ENCODE peak calls at places on chromosomes 4 and X, in ten cellular contexts. C is cardiac muscle cell; O is hepatocyte; N is testis; U is left ventricle myocardium inferior; A is Peyer's patch; E is H9; D is CD4-positive, CD25-positive, alpha-beta regulatory T cell; J is PC-3; I is mesenchymal stem cell. H is an unnamed sample.
A peak's percentile ranks its signal among the peaks of the same experiment; 100 is the strongest.

GRCh38 chr4:153643406-153644016 is 40.6 kb upstream of the TLR2 start:
- DNase-seq in I (peak; percentile 47), U (no peak), J (peak; percentile 60), C (peak; percentile 51), N (no peak), A (no peak), O (peak; percentile 26), E (no peak), D (no peak), H (no peak)

GRCh38 chr4:74109116-74109791 is 10.3 kb upstream of the CXCL2 start:
- DNase-seq in O (peak; percentile 70), D (no peak), C (peak; percentile 97), J (peak; percentile 99), E (peak; percentile 62), N (no peak), U (peak; percentile 29), I (peak; percentile 95), A (no peak), H (peak; percentile 74)

GRCh38 chr4:66639361-66639760 is 905.9 kb downstream of the CENPC start:
- DNase-seq in U (no peak), C (peak; percentile 38), A (no peak), E (no peak), I (no peak), J (peak; percentile 80), D (no peak), N (no peak), O (no peak), H (no peak)

GRCh38 chr4:1337951-1338751 is 8.9 kb upstream of the UVSSA start:
- DNase-seq in N (no peak), U (no peak), A (no peak), O (no peak), C (no peak), I (no peak), J (no peak), D (no peak), E (no peak), H (no peak)

GRCh38 chrX:149490100-149490499 is 15.0 kb downstream of the IDS start:
- DNase-seq in N (no peak), O (no peak), C (no peak), I (peak; percentile 28), E (no peak), J (no peak), U (no peak), D (no peak), A (no peak), H (no peak)

GRCh38 chrX:40261955-40262596 is 164.3 kb upstream of the BCOR start:
- DNase-seq in U (no peak), J (no peak), I (peak; percentile 86), A (no peak), O (peak; percentile 72), E (no peak), C (peak; percentile 87), D (no peak), N (peak; percentile 21), H (no peak)

GRCh38 chr4:18593297-18594002 is 571.9 kb upstream of the LCORL start:
- DNase-seq in E (peak; percentile 70), U (no peak), O (peak; percentile 86), A (peak; percentile 18), C (peak; percentile 83), I (peak; percentile 73), N (peak; percentile 79), J (peak; percentile 76), D (peak; percentile 26), H (peak; percentile 49)

GRCh38 chr4:173879286-173879908 is 349.4 kb upstream of the HAND2 start:
- DNase-seq in E (no peak), D (no peak), I (no peak), U (no peak), J (no peak), C (no peak), O (peak; percentile 6), A (no peak), N (no peak), H (no peak)

GRCh38 chrX:125132274-125132673 is 187.4 kb upstream of the TEX13C start:
- DNase-seq in N (no peak), A (no peak), I (no peak), J (peak; percentile 53), E (no peak), D (no peak), U (no peak), C (no peak), O (peak; percentile 11), H (no peak)

GRCh38 chr4:2363951-2364653 is 54.3 kb downstream of the ZFYVE28 start:
- DNase-seq in A (no peak), N (no peak), O (no peak), D (no peak), U (no peak), I (no peak), J (no peak), C (no peak), E (no peak), H (no peak)

GRCh38 chr4:2366252-2367192 is 51.9 kb downstream of the ZFYVE28 start:
- DNase-seq in N (peak; percentile 62), C (no peak), A (no peak), D (no peak), U (no peak), E (no peak), O (no peak), I (no peak), J (no peak), H (no peak)

GRCh38 chr4:2365054-2365912 is 53.2 kb downstream of the ZFYVE28 start:
- DNase-seq in O (no peak), N (peak; percentile 45), D (no peak), A (no peak), C (no peak), E (no peak), J (peak; percentile 2), U (no peak), I (no peak), H (no peak)

GRCh38 chr4:2364654-2365053 is 53.8 kb downstream of the ZFYVE28 start:
- DNase-seq in O (no peak), J (peak; percentile 47), N (peak; percentile 49), D (peak; percentile 57), C (peak; percentile 69), A (peak; percentile 43), E (no peak), U (peak; percentile 50), I (no peak), H (no peak)

DNA sequence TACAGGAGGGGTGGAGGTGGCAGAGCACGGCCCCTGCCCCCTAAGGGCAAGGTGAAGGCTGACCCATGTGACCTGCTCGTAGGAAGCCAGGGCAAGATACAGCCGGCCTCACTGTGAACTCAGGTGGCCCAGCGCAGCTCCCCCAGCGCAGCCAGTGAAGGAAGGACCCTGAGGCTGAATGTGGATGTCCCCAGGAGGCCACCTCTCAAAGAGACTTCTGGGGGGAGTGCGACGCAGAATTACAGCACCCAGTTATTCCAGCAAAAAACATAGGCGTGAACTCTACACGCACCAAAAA is 52.6 kb downstream of the ZFYVE28 start:
- DNase-seq in C (no peak), N (no peak), I (no peak), A (no peak), J (no peak), O (no peak), U (no peak), E (no peak), D (no peak), H (no peak)
- H3K27ac ChIP-seq in C (no peak overlapping the region), N (peak overlapping the region; percentile 14), I (no peak overlapping the region), A (no peak overlapping the region), J (no peak overlapping the region), O (no peak overlapping the region), U (no peak overlapping the region), E (no peak overlapping the region), D (no peak overlapping the region), H (no peak overlapping the region)

GRCh38 chrX:19578956-19579355 is 63.6 kb upstream of the MAP3K15 start:
- DNase-seq in C (peak; percentile 26), U (peak; percentile 38), O (no peak), J (no peak), A (no peak), E (no peak), N (peak; percentile 25), I (peak; percentile 12), D (no peak), H (no peak)
- H3K27ac ChIP-seq in C (no peak overlapping the region), U (peak overlapping the region; percentile 75), O (no peak overlapping the region), J (no peak overlapping the region), A (no peak overlapping the region), E (no peak overlapping the region), N (no peak overlapping the region), I (no peak overlapping the region), D (no peak overlapping the region), H (no peak overlapping the region)

DNA sequence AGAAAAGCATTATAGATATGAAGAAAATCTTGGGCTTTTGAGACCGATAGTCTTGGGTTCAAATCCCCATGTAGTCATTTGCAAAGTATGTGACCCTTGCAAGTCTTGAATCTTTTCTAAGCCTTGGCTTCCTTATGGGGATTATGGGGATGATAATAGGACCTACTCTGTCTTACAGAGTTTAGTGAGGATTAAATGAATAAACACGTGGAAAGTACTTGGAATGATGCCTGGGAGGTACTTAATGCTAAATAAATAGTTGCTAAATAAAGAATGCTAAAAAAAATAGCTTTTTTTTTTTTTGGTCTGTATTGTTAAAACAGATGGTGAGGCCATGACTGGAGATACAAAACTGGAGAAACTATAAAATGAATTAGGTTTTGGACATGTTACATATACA is 292.7 kb downstream of the GPAT3 start:
- DNase-seq in E (no peak), A (no peak), O (no peak), I (peak; percentile 23), N (no peak), J (no peak), C (no peak), U (no peak), D (no peak), H (no peak)
- H3K27ac ChIP-seq in E (no peak overlapping the region), A (no peak overlapping the region), O (no peak overlapping the region), I (no peak overlapping the region), N (no peak overlapping the region), J (no peak overlapping the region), C (no peak overlapping the region), U (no peak overlapping the region), D (no peak overlapping the region), H (no peak overlapping the region)

GRCh38 chr4:7635971-7636508 is 201.3 kb upstream of the PSAPL1 start:
- DNase-seq in E (no peak), C (no peak), J (no peak), A (no peak), D (no peak), U (no peak), I (no peak), O (no peak), N (no peak), H (no peak)

GRCh38 chr4:7632341-7632740 is 197.6 kb upstream of the PSAPL1 start:
- DNase-seq in A (no peak), D (no peak), I (no peak), C (no peak), E (no peak), N (no peak), O (no peak), U (no peak), J (no peak), H (no peak)

GRCh38 chr4:7635435-7635834 is 200.7 kb upstream of the PSAPL1 start:
- DNase-seq in E (no peak), D (no peak), U (no peak), J (no peak), C (no peak), I (no peak), A (no peak), N (no peak), O (no peak), H (no peak)

GRCh38 chr4:7632971-7633370 is 198.2 kb upstream of the PSAPL1 start:
- DNase-seq in U (no peak), O (no peak), E (no peak), C (no peak), I (no peak), D (no peak), J (no peak), N (no peak), A (no peak), H (no peak)

DNA sequence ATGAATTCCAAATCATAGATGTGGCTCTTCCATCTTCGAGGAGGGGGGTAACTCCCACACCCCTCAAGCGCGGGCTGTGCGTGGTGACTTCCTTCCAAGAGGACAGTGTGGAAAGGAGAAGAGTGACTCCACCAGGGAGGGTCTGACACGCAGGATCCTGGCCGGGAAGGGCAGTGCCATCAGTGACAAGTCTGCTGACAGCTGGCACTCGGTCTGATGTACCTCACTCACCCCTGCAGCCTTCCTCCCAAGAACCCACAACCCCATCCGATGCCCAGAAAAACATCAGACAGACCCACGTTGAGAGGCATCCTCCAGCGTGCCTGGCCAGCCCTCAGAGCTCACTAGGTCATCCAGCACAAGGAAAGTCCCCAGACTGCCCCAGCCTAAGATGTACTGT is 199.9 kb upstream of the PSAPL1 start:
- DNase-seq in O (no peak), E (no peak), J (no peak), N (no peak), I (no peak), A (no peak), U (no peak), C (no peak), D (no peak), H (no peak)
- H3K27ac ChIP-seq in O (no peak overlapping the region), E (no peak overlapping the region), J (no peak overlapping the region), N (no peak overlapping the region), I (no peak overlapping the region), A (no peak overlapping the region), U (no peak overlapping the region), C (no peak overlapping the region), D (no peak overlapping the region), H (no peak overlapping the region)

H was measured in AG04450.